ENCODE peak calls at places on chromosome 19, in six cellular contexts. X, L, Q, I, U and J are unnamed samples.

GRCh38 chr19:29524912-29525870 is 603 bp upstream of the VSTM2B start:
- DNase-seq in X (no peak), L (no peak), Q (no peak), I (no peak), U (no peak), J (peak)

GRCh38 chr19:3097442-3097871 is 3.3 kb downstream of the GNA11 start:
- DNase-seq in X (no peak), L (no peak), Q (no peak), I (no peak), U (no peak), J (peak)

GRCh38 chr19:57712222-57712621 is 3.2 kb upstream of the ZNF154 start:
- DNase-seq in X (no peak), L (no peak), Q (no peak), I (no peak), U (no peak), J (no peak)

GRCh38 chr19:55454787-55455243 is 6.6 kb downstream of the ISOC2 start:
- DNase-seq in X (peak), L (no peak), Q (peak), I (peak), U (peak), J (peak)

GRCh38 chr19:45451181-45451849 is 16.5 kb upstream of the FOSB start:
- DNase-seq in X (peak), L (no peak), Q (no peak), I (peak), U (peak), J (peak)

GRCh38 chr19:48719263-48720171 is at the start of gene MAMSTR:
- DNase-seq in X (no peak), L (no peak), Q (no peak), I (no peak), U (no peak), J (peak)

GRCh38 chr19:35133826-35134225 is 1.0 kb downstream of the LGI4 start:
- DNase-seq in X (no peak), L (no peak), Q (no peak), I (no peak), U (no peak), J (no peak)

GRCh38 chr19:4493929-4494690 is 22.0 kb downstream of the HDGFL2 start:
- DNase-seq in X (no peak), L (no peak), Q (no peak), I (no peak), U (no peak), J (peak)

GRCh38 chr19:55253842-55254624 is 4.8 kb downstream of the PPP6R1 start:
- DNase-seq in X (no peak), L (no peak), Q (peak), I (peak), U (no peak), J (no peak)

GRCh38 chr19:52237771-52238400 is 31.5 kb upstream of the ZNF766 start:
- DNase-seq in X (peak), L (no peak), Q (no peak), I (peak), U (peak), J (no peak)

GRCh38 chr19:7677664-7678311 is 898 bp downstream of the MCEMP1 start:
- DNase-seq in X (no peak), L (no peak), Q (no peak), I (no peak), U (no peak), J (peak)

GRCh38 chr19:9877775-9878510 is 42.8 kb downstream of the PIN1 start:
- DNase-seq in X (peak), L (no peak), Q (no peak), I (no peak), U (peak), J (peak)

GRCh38 chr19:16978839-16979802 is 47.5 kb downstream of the CPAMD8 start:
- DNase-seq in X (no peak), L (no peak), Q (no peak), I (no peak), U (no peak), J (no peak)

GRCh38 chr19:19321143-19321577 is 531 bp downstream of the MAU2 start:
- DNase-seq in X (peak), L (no peak), Q (no peak), I (peak), U (no peak), J (peak)

GRCh38 chr19:4516939-4517300 is 1.4 kb downstream of the PLIN4 start:
- DNase-seq in X (no peak), L (no peak), Q (no peak), I (no peak), U (no peak), J (no peak)

GRCh38 chr19:45676851-45677263 is 8.8 kb downstream of the GIPR start:
- DNase-seq in X (no peak), L (no peak), Q (peak), I (no peak), U (no peak), J (peak)